ENCODE peak calls at places on chromosomes 4 and X, in seven cellular contexts. V is M059J; Z is NCI-H2227 treated with DMSO at 0.1 percent for 48 hours; F is transverse colon; U is stimulated activated CD4-positive, alpha-beta T cell treated with anti-CD3 and anti-CD28 coated beads, Interleukin-2, amount 100 ng/mL, for 24 hours; O is heart right ventricle; K is HuH-7.5. N is an unnamed sample.

GRCh38 chr4:123638834-123639233 is 242.2 kb downstream of the SPRY1 start:
- DNase-seq in V (no peak), Z (no peak), F (no peak), U (no peak), O (no peak), K (no peak), N (no peak)

GRCh38 chrX:38649674-38650647 is 88.6 kb downstream of the TSPAN7 start:
- DNase-seq in V (no peak), Z (no peak), F (no peak), U (no peak), O (no peak), K (no peak), N (no peak)

GRCh38 chr4:173057906-173058305 is 110.7 kb upstream of the GALNT7 start:
- DNase-seq in V (peak), Z (no peak), F (no peak), U (no peak), O (no peak), K (no peak), N (peak)

GRCh38 chrX:45485682-45486081 is 285.0 kb upstream of the DIPK2B start:
- DNase-seq in V (peak), Z (no peak), F (no peak), U (no peak), O (no peak), K (no peak), N (no peak)

GRCh38 chr4:123569541-123569940 is 172.9 kb downstream of the SPRY1 start:
- DNase-seq in V (no peak), Z (no peak), F (no peak), U (no peak), O (no peak), K (no peak), N (no peak)

GRCh38 chrX:25807022-25807421 is 331.1 kb upstream of the MAGEB18 start:
- DNase-seq in V (no peak), Z (no peak), F (no peak), U (no peak), O (no peak), K (no peak), N (no peak)

GRCh38 chrX:30170900-30171299 is 44.5 kb upstream of the MAGEB2 start:
- DNase-seq in V (no peak), Z (no peak), F (no peak), U (no peak), O (no peak), K (no peak), N (no peak)

GRCh38 chr4:96525901-96526300 is 686.0 kb downstream of the PDHA2 start:
- DNase-seq in V (peak), Z (no peak), F (no peak), U (no peak), O (no peak), K (no peak), N (peak)

GRCh38 chr4:37641886-37642849 is 44.0 kb downstream of the RELL1 start:
- DNase-seq in V (no peak), Z (no peak), F (no peak), U (no peak), O (no peak), K (no peak), N (no peak)

GRCh38 chr4:138308421-138308820 is 66.3 kb upstream of the SLC7A11 start:
- DNase-seq in V (peak), Z (no peak), F (no peak), U (no peak), O (no peak), K (no peak), N (peak)

GRCh38 chrX:39821011-39821708 is 276.6 kb downstream of the BCOR start:
- DNase-seq in V (no peak), Z (peak), F (no peak), U (peak), O (no peak), K (no peak), N (no peak)

GRCh38 chr4:143558823-143559756 is 45.6 kb downstream of the SMARCA5 start:
- DNase-seq in V (no peak), Z (peak), F (peak), U (peak), O (peak), K (peak), N (no peak)

GRCh38 chr4:98802673-98803286 is 126.2 kb downstream of the EIF4E start:
- DNase-seq in V (no peak), Z (no peak), F (no peak), U (no peak), O (no peak), K (no peak), N (no peak)